ENCODE peak calls at places on chromosomes 16 and 17, in five cellular contexts. X is CD8-positive, alpha-beta T cell; M is RWPE1; Y is spleen; W is testis. J is an unnamed sample.

GRCh38 chr16:87189426-87189825 is 127.8 kb downstream of the C16orf95 start:
- DNase-seq in M (no peak), X (no peak), W (no peak), Y (no peak), J (no peak)

GRCh38 chr17:50259484-50260324 is 14.6 kb upstream of the TMEM92 start:
- DNase-seq in X (no peak), W (no peak), Y (peak), M (no peak), J (peak)

GRCh38 chr16:59412275-59412841 is 678.2 kb upstream of the GOT2 start:
- DNase-seq in W (no peak), M (peak), Y (no peak), X (no peak), J (no peak)

GRCh38 chr17:45311762-45312476 is 4.9 kb downstream of the MAP3K14 start:
- DNase-seq in Y (peak), W (peak), X (peak), M (peak), J (peak)

GRCh38 chr17:8436169-8436932 is 667 bp downstream of the NDEL1 start:
- DNase-seq in M (peak), X (peak), Y (peak), W (peak), J (peak)

GRCh38 chr17:19285218-19285900 is 48.2 kb downstream of the EPN2 start:
- DNase-seq in Y (peak), M (no peak), W (no peak), X (no peak), J (no peak)

GRCh38 chr17:3722716-3723115 is 987 bp upstream of the HASPIN start:
- DNase-seq in M (no peak), Y (no peak), W (no peak), X (no peak), J (no peak)

GRCh38 chr16:56488035-56488434 is 31.8 kb downstream of the BBS2 start:
- DNase-seq in Y (no peak), W (no peak), X (no peak), M (no peak), J (no peak)

GRCh38 chr16:66717776-66718175 is 21.2 kb upstream of the CMTM4 start:
- DNase-seq in M (no peak), Y (no peak), X (no peak), W (no peak), J (no peak)

GRCh38 chr16:71249399-71249798 is 18.9 kb upstream of the HYDIN start:
- DNase-seq in X (no peak), W (no peak), M (no peak), Y (no peak), J (no peak)

GRCh38 chr17:56939869-56940484 is 20.9 kb downstream of the COIL start:
- DNase-seq in X (no peak), W (no peak), M (peak), Y (no peak), J (peak)

GRCh38 chr17:75398279-75398678 is 7.2 kb downstream of the GRB2 start:
- DNase-seq in W (no peak), M (no peak), Y (no peak), X (no peak), J (no peak)

GRCh38 chr16:88439706-88440105 is 13.4 kb upstream of the ZFPM1 start:
- DNase-seq in X (no peak), W (no peak), M (no peak), Y (no peak), J (no peak)

GRCh38 chr17:37737081-37737480 is 7.8 kb downstream of the HNF1B start:
- DNase-seq in Y (no peak), X (no peak), M (no peak), W (no peak), J (no peak)

GRCh38 chr17:356671-357434 is 4.2 kb upstream of the RPH3AL start:
- DNase-seq in M (no peak), Y (peak), X (no peak), W (no peak), J (no peak)

GRCh38 chr16:1485847-1486496 is 2.8 kb downstream of the PTX4 start:
- DNase-seq in Y (peak), M (no peak), W (no peak), X (no peak), J (no peak)

GRCh38 chr17:77325826-77326581 is 185.2 kb downstream of the SEC14L1 start:
- DNase-seq in M (no peak), W (no peak), Y (peak), X (no peak), J (no peak)

GRCh38 chr16:67236551-67237395 is 9.8 kb downstream of the TMEM208 start:
- DNase-seq in Y (peak), W (peak), M (peak), X (peak), J (peak)

GRCh38 chr17:60077226-60077625 is 1.5 kb downstream of the HEATR6 start:
- DNase-seq in W (no peak), M (no peak), X (no peak), Y (no peak), J (no peak)

GRCh38 chr17:16258916-16259315 is 41.9 kb downstream of the PIGL start:
- DNase-seq in X (no peak), W (no peak), Y (no peak), M (no peak), J (no peak)

GRCh38 chr16:27109666-27110523 is 43.2 kb downstream of the C16orf82 start:
- DNase-seq in M (peak), X (peak), Y (peak), W (peak), J (peak)

GRCh38 chr17:11144358-11145233 is 96.4 kb upstream of the SHISA6 start:
- DNase-seq in W (peak), X (no peak), M (peak), Y (no peak), J (peak)

GRCh38 chr16:22683730-22684280 is 130.2 kb upstream of the HS3ST2 start:
- DNase-seq in M (no peak), X (no peak), W (no peak), Y (no peak), J (no peak)

GRCh38 chr16:29675811-29676643 is 3.0 kb upstream of the QPRT start:
- DNase-seq in M (peak), Y (no peak), X (no peak), W (no peak), J (peak)

GRCh38 chr16:51994597-51994996 is 552.3 kb downstream of the TOX3 start:
- DNase-seq in W (no peak), M (peak), X (no peak), Y (no peak), J (no peak)

GRCh38 chr17:47895254-47895855 is 681 bp upstream of the SP2 start:
- DNase-seq in W (peak), M (no peak), Y (peak), X (no peak), J (no peak)

GRCh38 chr16:14241631-14242030 is 170.5 kb downstream of the MRTFB start:
- DNase-seq in M (no peak), Y (no peak), X (no peak), W (no peak), J (no peak)

GRCh38 chr16:17354121-17354750 is 116.5 kb downstream of the XYLT1 start:
- DNase-seq in W (no peak), M (no peak), X (no peak), Y (peak), J (peak)

GRCh38 chr17:17709815-17710321 is 28.6 kb downstream of the RAI1 start:
- DNase-seq in W (no peak), Y (no peak), X (no peak), M (no peak), J (no peak)

GRCh38 chr17:17708816-17709215 is 27.6 kb downstream of the RAI1 start:
- DNase-seq in W (no peak), Y (no peak), X (no peak), M (no peak), J (no peak)

GRCh38 chr17:17711708-17712141 is 30.5 kb downstream of the RAI1 start:
- DNase-seq in Y (no peak), M (no peak), X (no peak), W (peak), J (peak)

GRCh38 chr17:17710728-17711541 is 29.7 kb downstream of the RAI1 start:
- DNase-seq in X (no peak), Y (no peak), M (peak), W (no peak), J (peak)

DNA sequence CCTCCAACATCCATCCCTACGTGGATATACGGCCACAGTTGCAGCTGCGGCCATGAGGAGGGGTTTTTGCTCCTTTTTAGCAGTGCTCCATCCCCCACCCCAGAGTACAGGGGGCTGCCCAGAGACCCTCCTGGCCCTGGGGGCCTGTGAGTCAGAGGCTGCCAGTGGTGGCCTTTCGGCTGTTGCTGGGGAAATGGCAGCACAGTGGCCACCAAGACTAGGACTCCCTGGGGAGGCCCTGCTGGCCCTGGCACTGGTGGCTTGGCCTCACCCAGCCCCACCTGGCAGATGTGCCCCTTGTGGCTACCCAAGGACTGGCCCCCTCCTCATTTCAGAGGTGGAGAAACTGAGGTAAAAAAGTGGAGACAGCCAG is 29.1 kb downstream of the RAI1 start:
- DNase-seq in W (no peak), M (no peak), X (no peak), Y (no peak), J (no peak)
- TF ChIP-seq CTCF in W (no peak), M (no peak), X (no peak), Y (no peak), J (no peak)

GRCh38 chr16:86067516-86067915 is 168.6 kb downstream of the IRF8 start:
- DNase-seq in W (no peak), Y (peak), X (no peak), M (no peak), J (no peak)

GRCh38 chr16:86067936-86068335 is 169.0 kb downstream of the IRF8 start:
- DNase-seq in M (no peak), X (no peak), W (no peak), Y (peak), J (no peak)

GRCh38 chr16:86065711-86066110 is 166.7 kb downstream of the IRF8 start:
- DNase-seq in W (no peak), X (no peak), M (no peak), Y (peak), J (no peak)

GRCh38 chr16:86068722-86069121 is 169.8 kb downstream of the IRF8 start:
- DNase-seq in Y (no peak), X (no peak), M (no peak), W (no peak), J (no peak)

DNA sequence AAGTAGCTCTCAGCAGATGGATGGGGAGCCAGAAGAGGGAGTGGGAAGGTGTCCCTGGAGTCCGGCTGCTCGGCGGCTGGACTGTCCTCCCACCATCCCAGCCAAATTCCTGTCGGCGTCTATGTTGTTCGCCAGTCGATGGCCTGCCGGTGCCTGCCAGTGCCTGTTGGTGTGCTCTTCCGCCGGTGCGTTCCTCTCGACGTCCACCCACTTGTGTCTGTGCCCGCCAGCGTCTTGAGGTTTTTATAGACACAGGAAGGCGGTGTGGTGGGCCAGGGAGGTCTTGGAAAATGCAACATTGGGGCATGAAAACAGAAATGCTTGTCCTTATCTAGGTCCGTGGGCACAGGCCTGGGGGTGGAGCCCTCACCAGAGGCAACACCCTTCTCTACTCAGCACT is 167.8 kb downstream of the IRF8 start:
- DNase-seq in W (no peak), X (no peak), M (no peak), Y (peak), J (no peak)
- H3K27ac ChIP-seq in W (no peak), X (no peak), M (no peak), Y (no peak), J (no peak)

DNA sequence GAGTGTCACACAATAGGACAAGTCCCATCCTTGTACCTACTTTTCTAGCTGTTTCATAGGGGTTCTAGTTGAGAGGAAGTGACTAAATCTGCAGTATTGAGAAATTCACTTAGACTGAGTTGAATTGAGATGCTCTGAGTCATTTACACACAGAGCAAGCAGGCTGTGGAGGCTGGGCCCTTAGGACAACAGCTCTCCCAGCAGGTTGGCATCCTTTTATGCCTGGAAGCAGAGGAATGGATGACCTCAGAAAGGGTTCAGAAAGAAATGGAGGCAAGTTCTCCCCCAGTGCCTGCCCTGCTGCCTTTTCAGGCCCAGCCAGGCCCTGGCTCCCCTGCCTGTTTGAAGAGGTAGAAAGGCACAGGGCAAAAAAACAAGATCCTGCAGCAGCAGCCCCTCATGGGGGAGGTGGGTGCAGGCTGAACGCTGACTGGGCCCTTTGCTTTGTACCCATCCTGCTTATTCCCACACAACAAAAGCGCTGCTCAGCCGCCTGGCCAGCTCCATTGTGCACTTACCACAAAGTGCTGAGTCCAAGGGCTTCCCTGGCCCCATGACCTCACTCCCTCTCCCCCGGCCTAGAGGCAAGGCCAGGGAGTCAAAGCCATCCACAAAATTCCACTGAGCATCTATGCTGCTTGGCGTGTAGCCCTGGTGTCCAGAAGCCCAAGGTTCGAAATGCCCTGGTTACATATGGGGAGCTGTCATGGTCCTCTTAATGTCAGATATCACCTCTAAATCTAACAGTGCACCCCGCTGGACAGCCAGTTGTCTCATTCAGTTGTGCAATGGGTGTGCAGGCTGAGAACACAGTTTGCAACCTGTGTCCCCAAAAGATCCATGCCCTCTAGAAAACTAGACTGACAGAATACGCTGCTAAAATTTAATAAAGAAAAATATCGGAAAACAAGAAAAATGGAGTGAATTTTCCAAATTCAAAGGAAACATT is 5.4 kb upstream of the CRYBA1 start:
- DNase-seq in M (peak), X (no peak), Y (no peak), W (no peak), J (peak)
- TF ChIP-seq CTCF in M (no peak), X (no peak), Y (no peak), W (no peak), J (peak)

DNA sequence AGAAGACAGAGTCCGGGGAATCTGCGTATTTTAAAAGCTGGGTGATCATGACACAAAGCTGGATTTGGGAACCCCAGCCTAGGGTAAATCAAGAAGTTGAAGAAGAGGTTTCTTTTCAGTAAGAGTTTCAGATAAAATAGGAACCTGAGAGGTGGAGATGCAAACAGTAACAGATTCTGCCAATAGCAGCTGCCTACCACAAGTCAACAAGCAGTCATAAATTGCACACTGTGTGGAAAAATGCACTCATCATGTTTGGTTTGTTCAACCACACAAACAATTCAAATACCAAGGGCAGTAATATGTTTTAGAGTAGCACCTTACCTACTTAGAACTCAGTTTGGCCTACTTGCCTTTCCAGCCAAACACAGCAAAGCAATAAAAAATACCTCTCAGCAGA is 14.0 kb downstream of the MYO1D start:
- DNase-seq in X (no peak), W (no peak), Y (no peak), M (no peak), J (no peak)
- H3K27ac ChIP-seq in X (no peak), W (no peak), Y (no peak), M (no peak), J (no peak)

J was measured in SK-N-SH.